ENCODE peak calls at places on chromosomes 12 and 14, in six cellular contexts. Q is SK-N-SH, K is upper lobe of left lung, X is A549, M is HepG2, U is transverse colon. N is an unnamed sample.

GRCh38 chr14:24456980-24457379 is 14.4 kb upstream of the SDR39U1 start:
- DNase-seq in Q (no peak), K (no peak), X (no peak), M (no peak), U (no peak), N (no peak)

GRCh38 chr14:53060046-53060445 is 93.1 kb downstream of the DDHD1 start:
- DNase-seq in Q (no peak), K (no peak), X (no peak), M (no peak), U (no peak), N (no peak)

GRCh38 chr14:80017796-80018195 is 193.5 kb downstream of the DIO2 start:
- DNase-seq in Q (no peak), K (no peak), X (no peak), M (no peak), U (no peak), N (no peak)

GRCh38 chr14:65704850-65705249 is 292.3 kb downstream of the FUT8 start:
- DNase-seq in Q (no peak), K (no peak), X (no peak), M (no peak), U (no peak), N (no peak)

GRCh38 chr12:30416631-30417030 is 279.0 kb downstream of the IPO8 start:
- DNase-seq in Q (no peak), K (no peak), X (no peak), M (no peak), U (no peak), N (no peak)

GRCh38 chr12:102959391-102959790 is 1.9 kb downstream of the ASCL1 start:
- DNase-seq in Q (no peak), K (no peak), X (no peak), M (no peak), U (no peak), N (no peak)

GRCh38 chr14:45091696-45092095 is 7.8 kb downstream of the PRPF39 start:
- DNase-seq in Q (no peak), K (no peak), X (no peak), M (no peak), U (no peak), N (no peak)

GRCh38 chr14:66085662-66086061 is 400.5 kb upstream of the CCDC196 start:
- DNase-seq in Q (no peak), K (no peak), X (no peak), M (no peak), U (no peak), N (no peak)

GRCh38 chr12:113088037-113088436 is 31.5 kb downstream of the DTX1 start:
- DNase-seq in Q (no peak), K (no peak), X (no peak), M (no peak), U (no peak), N (no peak)

GRCh38 chr14:92470215-92470614 is 43.4 kb upstream of the RIN3 start:
- DNase-seq in Q (no peak), K (no peak), X (peak), M (no peak), U (no peak), N (no peak)

GRCh38 chr12:12365931-12366431 is 9.1 kb downstream of the BORCS5 start:
- DNase-seq in Q (peak), K (no peak), X (no peak), M (no peak), U (no peak), N (no peak)

GRCh38 chr12:57460457-57461325 is 1.1 kb downstream of the GLI1 start:
- DNase-seq in Q (peak), K (peak), X (peak), M (no peak), U (no peak), N (no peak)

GRCh38 chr12:7096006-7096903 is 4.0 kb upstream of the C1R start:
- DNase-seq in Q (no peak), K (no peak), X (no peak), M (no peak), U (no peak), N (no peak)

GRCh38 chr14:103050935-103051334 is 6.4 kb downstream of the CDC42BPB start:
- DNase-seq in Q (no peak), K (no peak), X (no peak), M (no peak), U (no peak), N (no peak)

GRCh38 chr14:72089625-72090024 is 157.4 kb downstream of the RGS6 start:
- DNase-seq in Q (no peak), K (no peak), X (no peak), M (no peak), U (no peak), N (no peak)

DNA sequence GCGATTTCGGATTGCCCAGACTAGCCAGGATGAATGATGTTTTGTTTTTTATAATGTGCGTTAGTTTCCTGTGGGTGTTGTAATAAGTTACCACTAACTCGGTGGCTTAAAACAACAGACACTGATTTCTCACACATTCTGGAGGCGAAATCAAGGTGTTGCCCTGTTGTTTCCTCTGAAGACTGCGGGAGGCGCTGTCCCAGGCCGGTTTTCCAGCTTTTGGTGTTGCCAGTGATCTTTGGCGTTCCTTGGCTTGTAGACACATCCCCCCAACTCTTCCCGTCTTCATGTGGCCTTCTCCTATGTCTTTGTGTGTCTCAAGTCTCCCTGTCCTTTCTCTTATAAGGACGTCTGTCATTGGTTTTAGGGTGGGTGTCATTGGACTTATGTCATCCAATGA is 267.7 kb downstream of the AACS start:
- DNase-seq in Q (no peak), K (no peak), X (no peak), M (no peak), U (no peak), N (no peak)
- TF ChIP-seq CTCF in Q (peak), K (no peak), X (no peak), M (no peak), U (no peak), N (no peak)

DNA sequence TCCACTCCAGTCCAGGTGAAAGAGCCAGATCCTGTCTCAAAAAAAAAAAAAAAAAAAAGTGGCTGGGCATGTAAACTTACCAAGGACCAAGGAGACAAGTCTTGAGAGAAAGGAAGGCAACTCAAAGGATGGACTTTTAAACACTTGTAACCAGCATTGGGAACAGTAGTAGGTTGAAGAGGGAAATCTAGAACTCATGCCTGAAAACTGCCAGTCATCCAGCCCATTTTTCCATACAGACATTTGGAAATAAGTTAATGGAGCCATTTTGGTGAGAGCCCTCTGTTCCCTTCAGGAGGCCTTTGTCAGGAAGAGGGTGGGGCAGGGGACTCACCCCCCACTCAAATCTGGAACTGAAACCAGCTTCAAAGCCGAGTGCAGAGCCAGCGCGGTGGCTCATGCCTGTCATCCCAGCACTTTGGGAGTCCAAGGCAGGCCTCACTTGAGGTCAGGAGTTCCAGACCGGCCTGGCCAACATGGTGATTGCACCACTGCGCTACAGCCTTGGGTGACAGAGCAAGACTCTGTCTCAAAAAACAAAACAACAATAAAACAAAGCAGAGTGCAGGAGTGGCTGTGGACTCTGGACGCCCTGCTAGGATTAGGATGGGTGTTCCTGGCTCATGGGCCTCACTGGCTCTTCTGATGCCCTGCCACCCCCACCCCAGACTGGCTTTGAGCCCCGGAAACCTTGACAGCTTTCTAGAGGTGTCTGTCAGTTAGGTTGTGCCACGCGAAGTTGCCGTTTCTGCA is 1.6 kb upstream of the MLXIP start:
- DNase-seq in Q (no peak), K (no peak), X (no peak), M (peak), U (peak), N (no peak)
- TF ChIP-seq EP300 in Q (no peak), K (no peak), X (no peak), M (no peak), U (no peak), N (no peak)

GRCh38 chr14:21026251-21026987 is 1.6 kb upstream of the NDRG2 start:
- DNase-seq in Q (no peak), K (peak), X (no peak), M (no peak), U (no peak), N (peak)
- H3K4me3 ChIP-seq in Q (no peak), K (no peak), X (no peak), M (no peak), U (no peak), N (peak)

GRCh38 chr12:132213359-132214160 is 69.3 kb downstream of the NOC4L start:
- DNase-seq in Q (no peak), K (no peak), X (no peak), M (no peak), U (no peak), N (no peak)

GRCh38 chr12:132215644-132215989 is 71.4 kb downstream of the NOC4L start:
- DNase-seq in Q (no peak), K (no peak), X (no peak), M (no peak), U (no peak), N (no peak)

GRCh38 chr12:132214161-132214476 is 69.9 kb downstream of the NOC4L start:
- DNase-seq in Q (no peak), K (no peak), X (no peak), M (no peak), U (no peak), N (no peak)

GRCh38 chr12:132216354-132216987 is 72.2 kb downstream of the NOC4L start:
- DNase-seq in Q (no peak), K (no peak), X (no peak), M (no peak), U (no peak), N (no peak)

DNA sequence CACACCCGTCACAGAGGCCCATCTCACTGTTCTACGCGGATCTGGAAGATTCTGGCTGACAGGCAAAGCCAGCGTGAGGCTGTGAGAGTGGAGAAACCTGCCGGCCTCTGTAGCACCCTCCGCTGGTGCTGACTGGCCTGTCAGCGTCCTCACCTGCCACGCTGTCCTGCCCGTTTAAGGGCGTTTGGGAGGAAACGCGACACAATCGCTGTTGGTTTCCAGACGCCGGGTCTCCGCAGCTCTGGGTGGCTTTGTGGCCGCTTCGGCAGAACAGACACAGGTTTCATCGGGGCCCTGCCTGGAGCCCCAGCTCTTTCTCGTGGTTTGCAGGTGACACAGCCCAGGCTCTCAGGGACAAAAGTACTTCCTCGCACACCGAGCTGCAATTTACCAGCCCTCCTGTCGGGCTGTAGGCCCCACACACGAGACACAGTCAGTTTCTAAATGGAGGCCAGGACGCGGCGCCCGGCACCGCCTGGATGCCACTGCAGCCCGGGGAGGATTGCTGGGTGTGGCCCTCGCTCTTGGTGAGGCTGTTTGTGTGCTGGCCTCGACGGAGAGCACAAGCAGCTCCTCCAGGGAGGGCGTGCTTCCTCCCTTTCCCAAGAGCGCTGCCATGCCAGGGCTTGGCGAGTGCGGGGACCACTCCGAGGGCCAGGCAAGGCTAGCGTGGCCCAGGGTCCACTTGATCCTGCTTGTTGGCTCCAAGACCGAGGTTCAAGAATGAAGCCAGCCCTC is 70.8 kb downstream of the NOC4L start:
- DNase-seq in Q (no peak), K (no peak), X (no peak), M (no peak), U (no peak), N (no peak)
- TF ChIP-seq CTCF in Q (no peak), K (no peak), X (no peak), M (no peak), U (no peak), N (no peak)

GRCh38 chr12:124203176-124203575 is 91.7 kb upstream of the RFLNA start:
- DNase-seq in Q (no peak), K (no peak), X (no peak), M (no peak), U (no peak), N (no peak)

GRCh38 chr12:124208469-124208868 is 86.4 kb upstream of the RFLNA start:
- DNase-seq in Q (no peak), K (peak), X (no peak), M (no peak), U (no peak), N (no peak)

GRCh38 chr12:124207049-124207448 is 87.8 kb upstream of the RFLNA start:
- DNase-seq in Q (no peak), K (no peak), X (no peak), M (no peak), U (no peak), N (no peak)

GRCh38 chr12:124207617-124208016 is 87.3 kb upstream of the RFLNA start:
- DNase-seq in Q (no peak), K (no peak), X (no peak), M (no peak), U (no peak), N (no peak)

GRCh38 chr12:124205405-124205804 is 89.5 kb upstream of the RFLNA start:
- DNase-seq in Q (no peak), K (no peak), X (no peak), M (no peak), U (no peak), N (no peak)
- TF ChIP-seq EP300 in Q (no peak), K (no peak), X (no peak), M (no peak), U (no peak), N (no peak)

GRCh38 chr12:92425152-92425551 is 277.6 kb upstream of the PLEKHG7 start:
- DNase-seq in Q (no peak), K (no peak), X (no peak), M (no peak), U (no peak), N (no peak)
- H3K4me3 ChIP-seq in Q (no peak), K (no peak), X (no peak), M (no peak), U (no peak), N (no peak)

DNA sequence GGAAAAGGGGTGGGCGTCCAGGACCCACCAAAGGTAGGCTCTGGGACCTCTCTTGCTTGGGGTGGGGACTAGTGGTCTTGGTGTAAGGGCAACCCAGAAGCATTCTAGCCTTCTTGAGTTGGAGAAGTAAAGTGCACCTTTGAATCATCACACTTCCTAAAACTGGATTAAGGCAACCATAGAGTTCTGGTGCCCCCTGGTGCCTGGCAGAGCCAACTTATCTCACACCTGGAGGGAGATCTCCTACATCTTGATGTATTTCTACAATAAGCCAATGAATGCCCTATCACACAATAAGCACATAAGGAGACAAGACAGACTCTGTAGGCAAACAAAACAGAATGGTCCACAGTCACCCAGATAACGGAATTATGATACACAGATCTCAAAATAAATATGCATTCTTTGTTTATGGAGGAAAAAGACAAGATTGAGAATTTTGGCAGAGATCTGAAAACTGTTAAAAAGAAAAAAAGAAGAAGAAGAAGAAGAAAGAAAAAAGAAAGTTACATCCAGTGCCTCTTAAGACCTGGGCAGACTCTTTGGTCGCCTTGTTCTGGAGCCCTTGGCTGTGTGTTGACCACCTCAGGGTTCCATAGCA is 95.9 kb upstream of the PPP2R5C start:
- DNase-seq in Q (peak), K (no peak), X (peak), M (peak), U (peak), N (peak)
- TF ChIP-seq CTCF in Q (peak), K (no peak), X (peak), M (peak), U (peak), N (no peak)

DNA sequence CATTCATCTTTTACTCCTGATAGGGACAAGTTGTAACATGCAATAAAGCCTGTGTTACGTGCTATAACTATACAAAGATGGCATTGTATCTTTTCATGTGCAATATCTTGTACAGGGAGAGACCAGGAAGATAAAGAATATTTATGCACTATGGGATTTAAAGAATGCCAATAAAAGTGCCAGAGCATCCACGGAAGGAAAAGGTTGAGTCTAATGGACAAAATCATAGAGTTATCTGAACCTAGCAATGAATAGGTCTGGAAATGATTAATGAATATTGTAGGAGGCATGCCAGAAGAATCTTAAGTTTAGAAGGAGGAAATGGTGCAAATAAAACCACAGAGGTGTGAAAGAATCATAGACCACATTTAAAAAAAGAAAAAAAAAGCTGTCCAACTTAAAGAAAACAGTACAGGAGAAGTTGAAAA is 263.9 kb downstream of the KCNC2 start:
- DNase-seq in Q (no peak), K (no peak), X (peak), M (no peak), U (no peak), N (no peak)
- TF ChIP-seq EP300 in Q (no peak), K (no peak), X (no peak), M (no peak), U (no peak), N (no peak)

DNA sequence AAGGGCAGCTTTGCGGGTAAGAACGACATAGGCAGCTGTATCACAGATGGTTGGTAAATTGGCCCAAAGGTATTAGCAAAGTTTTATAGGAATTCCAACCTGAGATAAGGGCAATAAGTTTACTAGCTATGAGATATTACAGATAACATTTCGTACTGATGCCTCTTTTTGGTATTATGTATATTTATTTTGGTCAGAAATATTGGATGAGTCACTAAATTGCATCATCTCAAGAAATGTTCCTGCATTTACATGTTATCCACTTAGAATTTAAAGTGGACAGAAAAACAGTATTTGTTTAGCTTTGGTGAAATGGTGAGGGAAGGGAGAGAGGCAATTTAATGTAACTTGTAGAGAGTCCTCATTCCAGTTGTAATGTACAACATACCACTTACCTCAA is 65.1 kb upstream of the PZP start:
- DNase-seq in Q (no peak), K (no peak), X (no peak), M (no peak), U (no peak), N (no peak)
- H3K4me3 ChIP-seq in Q (no peak), K (no peak), X (no peak), M (no peak), U (no peak), N (no peak)

N was measured in ovary.